ENCODE peak calls at places on chromosomes 4 and X, in four cellular contexts. Q is T47D, A is EH, Z is glomerular endothelial cell. H is an unnamed sample.

GRCh38 chrX:132809581-132809980 is 148.8 kb downstream of the HS6ST2 start:
- DNase-seq in Q (no peak), A (no peak), Z (no peak), H (no peak)

GRCh38 chrX:35098419-35098818 is 155.8 kb downstream of the FAM47B start:
- DNase-seq in Q (no peak), A (no peak), Z (no peak), H (no peak)

GRCh38 chr4:957581-958313 is 15.6 kb downstream of the DGKQ start:
- DNase-seq in Q (no peak), A (no peak), Z (no peak), H (no peak)

GRCh38 chr4:11471613-11472012 is 42.9 kb upstream of the HS3ST1 start:
- DNase-seq in Q (no peak), A (no peak), Z (peak), H (peak)

GRCh38 chr4:174524242-174524641 is 2.0 kb upstream of the HPGD start:
- DNase-seq in Q (no peak), A (no peak), Z (no peak), H (no peak)

GRCh38 chrX:9775930-9776329 is 10.3 kb upstream of the GPR143 start:
- DNase-seq in Q (no peak), A (no peak), Z (no peak), H (no peak)

GRCh38 chrX:15804563-15804962 is 14.3 kb downstream of the ZRSR2 start:
- DNase-seq in Q (no peak), A (no peak), Z (no peak), H (no peak)

GRCh38 chr4:2303686-2304320 is 41.9 kb upstream of the MXD4 start:
- DNase-seq in Q (no peak), A (no peak), Z (no peak), H (no peak)

GRCh38 chr4:87031946-87032345 is 97.1 kb downstream of the AFF1 start:
- DNase-seq in Q (no peak), A (no peak), Z (no peak), H (no peak)

GRCh38 chr4:184464759-184465454 is 9.4 kb downstream of the IRF2 start:
- DNase-seq in Q (no peak), A (no peak), Z (no peak), H (no peak)

GRCh38 chr4:74675673-74676279 is 118.5 kb downstream of the BTC start:
- DNase-seq in Q (peak), A (peak), Z (peak), H (peak)

GRCh38 chr4:7083597-7084563 is 16.0 kb upstream of the GRPEL1 start:
- DNase-seq in Q (no peak), A (no peak), Z (no peak), H (no peak)

GRCh38 chrX:101394372-101394771 is 3.6 kb downstream of the RPL36A start:
- DNase-seq in Q (no peak), A (no peak), Z (no peak), H (no peak)

GRCh38 chr4:85825937-85826678 is 351.2 kb downstream of the ARHGAP24 start:
- DNase-seq in Q (peak), A (peak), Z (no peak), H (no peak)

GRCh38 chr4:153564630-153565525 is 98.7 kb downstream of the TMEM131L start:
- DNase-seq in Q (no peak), A (peak), Z (no peak), H (no peak)

GRCh38 chrX:107485019-107485418 is 35.6 kb downstream of the FRMPD3 start:
- DNase-seq in Q (no peak), A (no peak), Z (no peak), H (no peak)

GRCh38 chr4:118367872-118368271 is 15.1 kb upstream of the PRSS12 start:
- DNase-seq in Q (no peak), A (no peak), Z (no peak), H (no peak)

GRCh38 chrX:42398967-42399631 is 378.9 kb downstream of the PPP1R2C start:
- DNase-seq in Q (no peak), A (peak), Z (no peak), H (no peak)

GRCh38 chr4:166501941-166502382 is 628.9 kb downstream of the TLL1 start:
- DNase-seq in Q (peak), A (no peak), Z (no peak), H (no peak)

GRCh38 chr4:6509587-6509986 is 37.2 kb upstream of the PPP2R2C start:
- DNase-seq in Q (peak), A (no peak), Z (no peak), H (no peak)

GRCh38 chr4:10031663-10032590 is 10.6 kb upstream of the SLC2A9 start:
- DNase-seq in Q (no peak), A (peak), Z (no peak), H (peak)

GRCh38 chr4:864456-865120 is 38.7 kb upstream of the CPLX1 start:
- DNase-seq in Q (no peak), A (no peak), Z (no peak), H (no peak)

GRCh38 chrX:129721414-129721813 is 17.4 kb upstream of the XPNPEP2 start:
- DNase-seq in Q (no peak), A (no peak), Z (no peak), H (no peak)

GRCh38 chr4:139329665-139330200 is 27.5 kb upstream of the NDUFC1 start:
- DNase-seq in Q (no peak), A (no peak), Z (no peak), H (no peak)

GRCh38 chrX:141642979-141643378 is 53.5 kb downstream of the SPANXA2 start:
- DNase-seq in Q (no peak), A (peak), Z (no peak), H (no peak)

GRCh38 chr4:166045457-166045856 is 172.4 kb downstream of the TLL1 start:
- DNase-seq in Q (no peak), A (no peak), Z (no peak), H (no peak)

GRCh38 chrX:17488036-17488435 is 113.0 kb downstream of the NHS start:
- DNase-seq in Q (no peak), A (no peak), Z (no peak), H (no peak)

GRCh38 chrX:47217121-47217851 is 1.2 kb upstream of the CDK16 start:
- DNase-seq in Q (peak), A (peak), Z (no peak), H (peak)

GRCh38 chr4:183171484-183172267 is 72.6 kb downstream of the WWC2 start:
- DNase-seq in Q (no peak), A (no peak), Z (no peak), H (no peak)

GRCh38 chr4:84968936-84969335 is 2.4 kb upstream of the WDFY3 start:
- DNase-seq in Q (no peak), A (no peak), Z (no peak), H (no peak)

GRCh38 chr4:89404530-89404929 is 96.9 kb upstream of the GPRIN3 start:
- DNase-seq in Q (no peak), A (no peak), Z (no peak), H (no peak)

GRCh38 chr4:54063737-54064316 is 578 bp downstream of the CHIC2 start:
- DNase-seq in Q (peak), A (peak), Z (no peak), H (no peak)

GRCh38 chr4:7267829-7268228 is 75.5 kb downstream of the SORCS2 start:
- DNase-seq in Q (no peak), A (no peak), Z (no peak), H (no peak)

GRCh38 chr4:185513489-185514181 is 21.7 kb downstream of the PDLIM3 start:
- DNase-seq in Q (no peak), A (no peak), Z (peak), H (peak)

GRCh38 chr4:24719615-24720014 is 75.8 kb upstream of the SOD3 start:
- DNase-seq in Q (no peak), A (no peak), Z (no peak), H (no peak)

GRCh38 chr4:6372649-6373525 is 99.5 kb downstream of the PPP2R2C start:
- DNase-seq in Q (peak), A (peak), Z (no peak), H (peak)

H was measured in dermis microvascular lymphatic vessel endothelial cell.